ENCODE peak calls at places on chromosomes 4 and X, in seven cellular contexts. Z is left lobe of liver; F is activated CD4-positive, alpha-beta T cell treated with anti-CD3 and anti-CD28 coated beads, Interleukin-2, amount 50 U/mL, for 24 hours; Q is endothelial cell; D is EL; J is neural progenitor cell; N is kidney glomerular epithelial cell. M is an unnamed sample.

GRCh38 chrX:111270339-111270738 is at the start of gene CAPN6:
- DNase-seq in F (no peak), D (peak), N (no peak), Q (no peak), Z (no peak), J (peak), M (no peak)

GRCh38 chr4:26074672-26075071 is 160.7 kb downstream of the SMIM20 start:
- DNase-seq in N (no peak), J (no peak), Z (no peak), Q (no peak), F (peak), D (no peak), M (peak)

GRCh38 chr4:103996637-103997036 is 276.9 kb upstream of the TACR3 start:
- DNase-seq in Z (no peak), D (peak), N (peak), J (peak), F (no peak), Q (peak), M (no peak)

GRCh38 chr4:159137176-159137575 is 34.3 kb downstream of the RAPGEF2 start:
- DNase-seq in F (no peak), J (peak), N (no peak), Q (no peak), Z (no peak), D (no peak), M (no peak)

GRCh38 chrX:108268434-108269080 is 169.7 kb downstream of the COL4A6 start:
- DNase-seq in Z (no peak), D (peak), F (no peak), N (no peak), J (no peak), Q (no peak), M (no peak)

GRCh38 chr4:76485450-76485849 is 50.4 kb downstream of the SHROOM3 start:
- DNase-seq in D (no peak), Z (no peak), J (peak), N (no peak), F (no peak), Q (no peak), M (peak)

GRCh38 chrX:3286196-3286920 is 60.1 kb downstream of the MXRA5 start:
- DNase-seq in F (no peak), Q (no peak), J (no peak), D (peak), N (no peak), Z (no peak), M (no peak)

GRCh38 chr4:98444371-98444770 is 183.2 kb downstream of the RAP1GDS1 start:
- DNase-seq in N (no peak), Z (no peak), J (no peak), F (no peak), D (no peak), Q (no peak), M (no peak)

GRCh38 chr4:1843852-1844251 is 12.1 kb downstream of the LETM1 start:
- DNase-seq in Q (no peak), D (no peak), N (no peak), Z (no peak), J (no peak), F (no peak), M (no peak)

M was measured in RPMI8226.